ENCODE peak calls at places on chromosomes 5 and 9, in six cellular contexts. U, Y, E, O, I and S are unnamed samples. For H3K9me3, the result is how much of the 10 kb centered on the place peaks cover.

GRCh38 chr5:157819502-157820125 is 39.3 kb downstream of the CLINT1 start:
- DNase-seq in I (no peak), U (no peak), E (no peak), Y (no peak), O (no peak), S (no peak)

GRCh38 chr5:43172779-43173178 is 19.2 kb upstream of the NIM1K start:
- DNase-seq in Y (no peak), O (no peak), I (no peak), E (no peak), U (no peak), S (no peak)

GRCh38 chr5:81171769-81172168 is 61.4 kb upstream of the CKMT2 start:
- DNase-seq in E (no peak), I (no peak), O (no peak), U (no peak), Y (no peak), S (no peak)

GRCh38 chr5:57681942-57682341 is 199.3 kb upstream of the ACTBL2 start:
- DNase-seq in O (no peak), Y (no peak), I (peak), U (no peak), E (no peak), S (no peak)

GRCh38 chr9:101485873-101486692 is 47.6 kb upstream of the RNF20 start:
- DNase-seq in E (no peak), I (peak), Y (peak), U (no peak), O (no peak), S (peak)

GRCh38 chr5:94072116-94072515 is 330.7 kb upstream of the POU5F2 start:
- DNase-seq in O (no peak), E (no peak), U (no peak), Y (no peak), I (peak), S (no peak)

GRCh38 chr5:151591144-151591819 is at the start of gene FAT2:
- DNase-seq in U (no peak), E (no peak), O (no peak), I (no peak), Y (no peak), S (no peak)

GRCh38 chr9:98860871-98861293 is 53.4 kb downstream of the GALNT12 start:
- DNase-seq in I (peak), Y (peak), O (no peak), E (no peak), U (no peak), S (peak)

GRCh38 chr9:94918038-94918753 is 191.7 kb downstream of the AOPEP start:
- DNase-seq in U (no peak), E (no peak), I (no peak), Y (no peak), O (no peak), S (no peak)

GRCh38 chr9:90344013-90344412 is 298.6 kb downstream of the DIRAS2 start:
- DNase-seq in E (no peak), I (no peak), O (no peak), U (no peak), Y (no peak), S (no peak)

GRCh38 chr9:29044959-29045358 is 1471.7 kb upstream of the C9orf72 start:
- DNase-seq in E (no peak), Y (no peak), I (no peak), O (no peak), U (no peak), S (no peak)

GRCh38 chr9:34985311-34985899 is 4.1 kb upstream of the DNAJB5 start:
- DNase-seq in E (peak), U (peak), I (peak), O (peak), Y (peak), S (peak)

GRCh38 chr5:55523293-55523692 is 11.5 kb downstream of the PLPP1 start:
- DNase-seq in O (no peak), E (no peak), I (no peak), U (no peak), Y (no peak), S (no peak)

GRCh38 chr9:77237896-77238295 is 60.6 kb downstream of the VPS13A start:
- DNase-seq in Y (no peak), E (no peak), U (no peak), I (no peak), O (no peak), S (no peak)

GRCh38 chr9:115158666-115159481 is 40.9 kb upstream of the TNC start:
- DNase-seq in Y (no peak), O (no peak), E (no peak), U (no peak), I (peak), S (no peak)

GRCh38 chr9:94802795-94803194 is 76.3 kb downstream of the AOPEP start:
- DNase-seq in E (no peak), U (no peak), Y (no peak), O (no peak), I (peak), S (no peak)

GRCh38 chr9:133710661-133711427 is 27.3 kb downstream of the SARDH start:
- DNase-seq in Y (no peak), I (no peak), E (no peak), U (peak), O (no peak), S (no peak)

GRCh38 chr9:96125624-96126023 is 176.4 kb downstream of the HSD17B3 start:
- DNase-seq in O (no peak), I (no peak), Y (no peak), U (no peak), E (no peak), S (no peak)

GRCh38 chr5:37875051-37875787 is 35.4 kb upstream of the GDNF start:
- DNase-seq in Y (no peak), E (no peak), U (no peak), O (no peak), I (peak), S (no peak)

GRCh38 chr9:125649315-125649714 is 57.7 kb downstream of the MAPKAP1 start:
- DNase-seq in Y (no peak), U (no peak), O (no peak), E (peak), I (peak), S (no peak)

GRCh38 chr5:157548513-157549282 is 26.9 kb downstream of the ADAM19 start:
- DNase-seq in O (no peak), I (peak), Y (no peak), U (no peak), E (no peak), S (no peak)

GRCh38 chr9:304519-305185 is 90.0 kb downstream of the DOCK8 start:
- DNase-seq in O (no peak), U (no peak), E (no peak), Y (no peak), I (no peak), S (no peak)

GRCh38 chr9:138098908-138099791 is 221.6 kb downstream of the CACNA1B start:
- DNase-seq in I (no peak), U (peak), E (peak), Y (no peak), O (peak), S (no peak)

GRCh38 chr5:167167191-167167590 is 1124.3 kb upstream of the WWC1 start:
- DNase-seq in U (no peak), E (no peak), I (no peak), O (no peak), Y (no peak), S (no peak)

GRCh38 chr9:6049798-6050197 is 34.4 kb upstream of the RANBP6 start:
- DNase-seq in U (no peak), I (no peak), Y (peak), E (no peak), O (no peak), S (no peak)

GRCh38 chr9:95226921-95227320 is 90.6 kb downstream of the FANCC start:
- DNase-seq in O (no peak), U (no peak), I (no peak), E (no peak), Y (no peak), S (no peak)

GRCh38 chr9:106668534-106668933 is 194.4 kb upstream of the ZNF462 start:
- DNase-seq in E (no peak), I (no peak), O (no peak), Y (no peak), U (no peak), S (no peak)

GRCh38 chr9:36486933-36487481 is 85.7 kb upstream of the MELK start:
- DNase-seq in I (no peak), O (peak), E (peak), Y (peak), U (peak), S (peak)

GRCh38 chr5:166883016-166883415 is 1408.4 kb upstream of the WWC1 start:
- DNase-seq in Y (no peak), I (no peak), U (no peak), E (no peak), O (no peak), S (no peak)

GRCh38 chr5:34609951-34610431 is 46.1 kb upstream of the RAI14 start:
- DNase-seq in U (no peak), O (no peak), Y (no peak), E (no peak), I (peak), S (no peak)

GRCh38 chr5:72151169-72151568 is 43.9 kb downstream of the MAP1B start:
- DNase-seq in U (no peak), Y (no peak), I (no peak), E (no peak), O (no peak), S (no peak)

GRCh38 chr5:111472579-111472978 is 39.8 kb downstream of the STARD4 start:
- DNase-seq in Y (no peak), I (no peak), E (no peak), O (no peak), U (no peak), S (no peak)

GRCh38 chr9:112112941-112113399 is 62.1 kb downstream of the SUSD1 start:
- DNase-seq in E (no peak), U (no peak), O (peak), Y (peak), I (no peak), S (no peak)
- TF ChIP-seq CTCF in E (no peak), U (no peak), O (peak), Y (peak), I (peak), S (peak)

GRCh38 chr5:165497707-165498106 is 1992.3 kb downstream of the MAT2B start:
- DNase-seq in U (no peak), E (no peak), Y (peak), I (peak), O (no peak), S (no peak)

GRCh38 chr5:165495829-165496380 is 1990.5 kb downstream of the MAT2B start:
- DNase-seq in O (no peak), Y (no peak), U (no peak), E (no peak), I (peak), S (no peak)
- H3K9me3 ChIP-seq in O (under half), Y (under half), U (under half), E (under half), I (under half), S (under half)

GRCh38 chr5:120473332-120473731 is 9.2 kb downstream of the PRR16 start:
- DNase-seq in Y (no peak), U (no peak), I (no peak), E (no peak), O (no peak), S (no peak)
- TF ChIP-seq CTCF in Y (no peak), U (no peak), I (no peak), E (no peak), O (no peak), S (no peak)

DNA sequence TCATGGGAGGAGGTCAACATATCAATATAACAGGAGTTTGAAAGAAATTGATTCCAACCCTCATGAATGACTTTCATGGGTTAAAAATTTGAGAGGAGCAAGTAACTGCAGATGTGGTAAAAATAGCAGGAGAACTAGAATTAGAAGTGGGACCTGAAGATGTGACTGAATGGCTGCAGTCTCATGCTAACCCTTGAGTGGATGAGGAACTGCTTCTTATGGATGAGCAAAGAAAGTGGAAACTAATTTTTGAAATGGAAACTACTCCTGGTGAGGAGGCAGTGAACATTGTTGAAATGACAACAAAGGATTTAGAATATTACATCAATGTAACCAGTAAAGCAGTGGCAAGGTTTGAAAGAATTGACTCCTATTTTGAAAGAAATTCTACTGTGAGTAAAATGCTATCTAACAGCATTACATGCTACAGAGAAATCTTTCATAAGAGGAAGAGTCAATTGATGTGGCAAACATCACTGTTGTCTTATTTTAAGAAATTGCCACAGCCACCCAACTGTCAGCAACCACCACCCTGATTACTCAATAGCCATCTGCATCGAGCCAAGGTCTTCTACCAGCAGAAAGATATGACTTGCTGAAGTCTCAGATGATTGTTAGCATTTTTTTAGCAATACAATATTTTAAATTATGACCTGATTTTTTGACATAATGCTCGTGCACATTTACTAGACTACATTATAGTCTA is 1683.3 kb downstream of the MAT2B start:
- DNase-seq in E (no peak), O (no peak), Y (no peak), U (no peak), I (no peak), S (no peak)
- H3K9me3 ChIP-seq in E (under half), O (under half), Y (under half), U (under half), I (under half), S (under half)